ENCODE peak calls at places on chromosomes 1 and 21, in seven cellular contexts. A is prostate gland; O is Daoy; J is ureter; K is stimulated activated effector memory CD8-positive, alpha-beta T cell treated with anti-CD3 and anti-CD28 coated beads, Interleukin-12 subunit alpha, Interleukin-12 subunit beta, amount 100 ng/mL, for 72 hours; L is GM10248; X is activated T-helper 1 cell treated with anti-CD3 and anti-CD28 coated beads, Interleukin-12 subunit alpha, Interleukin-12 subunit beta, Interleukin-2, Interleukin-4 antibody, amounts not matched to agents 30 ng/mL and 10 ng/mL and 1 ng/mL, durations not matched to agents 14 hours and 24 hours and 36 hours. Q is an unnamed sample.

GRCh38 chr1:36956570-36956969 is 77.7 kb downstream of the GRIK3 start:
- DNase-seq in J (no peak), L (no peak), K (no peak), X (no peak), A (no peak), O (no peak), Q (no peak)

GRCh38 chr1:244041475-244042100 is 9.5 kb upstream of the ZBTB18 start:
- DNase-seq in J (no peak), A (no peak), O (no peak), K (no peak), L (no peak), X (no peak), Q (no peak)

GRCh38 chr1:156838972-156839371 is 19.9 kb downstream of the INSRR start:
- DNase-seq in X (no peak), O (no peak), K (peak; percentile 81), A (no peak), L (peak; percentile 75), J (no peak), Q (peak; percentile 29)

GRCh38 chr1:44546403-44547053 is 127.8 kb downstream of the TMEM53 start:
- DNase-seq in A (no peak), K (no peak), L (no peak), J (no peak), O (no peak), X (no peak), Q (no peak)

GRCh38 chr1:20114021-20114648 is 5.2 kb downstream of the PLA2G2D start:
- DNase-seq in O (no peak), X (no peak), L (no peak), A (no peak), J (no peak), K (no peak), Q (no peak)

GRCh38 chr1:28139033-28139712 is 37.3 kb downstream of the PTAFR start:
- DNase-seq in X (no peak), J (no peak), L (no peak), A (no peak), O (no peak), K (peak; percentile 60), Q (no peak)

GRCh38 chr1:116402333-116402732 is 29.3 kb downstream of the ATP1A1 start:
- DNase-seq in K (no peak), X (no peak), A (no peak), J (no peak), O (no peak), L (no peak), Q (no peak)

GRCh38 chr1:182257369-182258063 is 134.1 kb downstream of the GLUL start:
- DNase-seq in L (no peak), X (no peak), K (no peak), O (no peak), J (no peak), A (no peak), Q (no peak)

GRCh38 chr1:200029035-200029623 is 1.6 kb downstream of the NR5A2 start:
- DNase-seq in A (peak; percentile 32), O (peak; percentile 77), L (peak; percentile 11), X (no peak), K (no peak), J (no peak), Q (no peak)

GRCh38 chr1:2111674-2112035 is 61.4 kb downstream of the PRKCZ start:
- DNase-seq in J (no peak), L (no peak), X (no peak), O (no peak), A (no peak), K (no peak), Q (no peak)

GRCh38 chr1:116820362-116820761 is 66.1 kb downstream of the CD2 start:
- DNase-seq in O (peak; percentile 100), J (no peak), K (no peak), X (no peak), A (no peak), L (no peak), Q (peak; percentile 87)

GRCh38 chr1:1964811-1965210 is 38.8 kb downstream of the CFAP74 start:
- DNase-seq in L (no peak), A (no peak), J (no peak), O (no peak), K (no peak), X (no peak), Q (no peak)

GRCh38 chr1:156652131-156652991 is 10.4 kb downstream of the BCAN start:
- DNase-seq in O (no peak), J (no peak), K (no peak), L (no peak), A (no peak), X (no peak), Q (no peak)

GRCh38 chr1:234579967-234580366 is 30.0 kb downstream of the IRF2BP2 start:
- DNase-seq in A (no peak), J (no peak), X (no peak), O (no peak), L (peak; percentile 37), K (no peak), Q (no peak)

GRCh38 chr1:2303781-2304180 is 75.7 kb downstream of the SKI start:
- DNase-seq in A (no peak), L (no peak), K (no peak), O (no peak), X (no peak), J (no peak), Q (no peak)

GRCh38 chr1:14136152-14136763 is 436.3 kb downstream of the PRDM2 start:
- DNase-seq in O (no peak), A (no peak), K (no peak), L (no peak), X (no peak), J (no peak), Q (no peak)

GRCh38 chr1:53122847-53123461 is 19.5 kb downstream of the SLC1A7 start:
- DNase-seq in L (no peak), J (no peak), X (no peak), A (no peak), K (no peak), O (no peak), Q (no peak)

GRCh38 chr21:37742532-37742931 is 173.7 kb downstream of the KCNJ6 start:
- DNase-seq in O (no peak), K (no peak), J (no peak), A (no peak), L (no peak), X (no peak), Q (no peak)

Q was measured in dermis microvascular lymphatic vessel endothelial cell.